ENCODE peak calls at places on chromosomes 16 and 17, in four cellular contexts. Y, W, K and A are unnamed samples.

GRCh38 chr16:4767872-4768548 is 1.0 kb upstream of the ZNF500 start:
- DNase-seq in K (no peak), W (no peak), Y (no peak), A (no peak)

GRCh38 chr17:72087876-72088275 is 32.9 kb upstream of the SOX9 start:
- DNase-seq in K (no peak), Y (no peak), W (no peak), A (no peak)

GRCh38 chr17:74218436-74218835 is 5.1 kb downstream of the TTYH2 start:
- DNase-seq in Y (no peak), K (no peak), W (no peak), A (no peak)

GRCh38 chr17:49830605-49831004 is 17.3 kb downstream of the TAC4 start:
- DNase-seq in K (no peak), W (no peak), Y (no peak), A (no peak)

GRCh38 chr16:2516391-2517240 is 2.9 kb downstream of the ATP6V0C start:
- DNase-seq in K (no peak), Y (peak), W (no peak), A (no peak)

GRCh38 chr17:66149562-66149961 is 42.4 kb downstream of the CEP112 start:
- DNase-seq in Y (no peak), W (no peak), K (no peak), A (no peak)

GRCh38 chr16:69494993-69495392 is 70.6 kb downstream of the CYB5B start:
- DNase-seq in K (peak), W (no peak), Y (no peak), A (peak)

GRCh38 chr16:13049688-13050087 is 148.3 kb downstream of the SHISA9 start:
- DNase-seq in K (no peak), W (no peak), Y (no peak), A (no peak)

GRCh38 chr17:40864661-40865380 is 2.2 kb downstream of the KRT12 start:
- DNase-seq in Y (no peak), W (no peak), K (no peak), A (no peak)

GRCh38 chr17:7383742-7384488 is 3.0 kb downstream of the TNK1 start:
- DNase-seq in W (no peak), K (peak), Y (no peak), A (peak)

GRCh38 chr17:70929226-70929625 is 759.9 kb downstream of the KCNJ2 start:
- DNase-seq in Y (no peak), K (no peak), W (no peak), A (no peak)

GRCh38 chr16:68349838-68350410 is 39.1 kb downstream of the PRMT7 start:
- DNase-seq in K (no peak), W (no peak), Y (no peak), A (no peak)

GRCh38 chr16:938136-938535 is 32.6 kb downstream of the LMF1 start:
- DNase-seq in W (no peak), K (no peak), Y (no peak), A (no peak)

GRCh38 chr17:41284043-41284442 is 8.5 kb downstream of the KRTAP9-7 start:
- DNase-seq in W (peak), Y (no peak), K (peak), A (no peak)

GRCh38 chr16:29029168-29029994 is 44.5 kb downstream of the LAT start:
- DNase-seq in K (peak), W (peak), Y (peak), A (peak)

GRCh38 chr16:28538733-28539596 is at the start of gene NUPR1:
- DNase-seq in K (peak), Y (no peak), W (peak), A (peak)

GRCh38 chr17:67079481-67079880 is 35.1 kb downstream of the CACNG1 start:
- DNase-seq in Y (no peak), W (no peak), K (no peak), A (no peak)

GRCh38 chr17:45096141-45096540 is 35.0 kb downstream of the NMT1 start:
- DNase-seq in Y (peak), W (no peak), K (peak), A (no peak)

GRCh38 chr16:75265911-75266701 is 14.7 kb upstream of the BCAR1 start:
- DNase-seq in K (peak), Y (no peak), W (no peak), A (peak)